ENCODE peak calls at places on chromosomes 12 and 14, in ten cellular contexts. W is IMR-90; A is CD4-positive, CD25-positive, alpha-beta regulatory T cell; M is cardiac muscle cell; S is stomach; Z is pancreas; L is body of pancreas; O is MM.1S; F is uterus; Y is fibroblast of lung. E is an unnamed sample.
A peak's percentile ranks its signal among the peaks of the same experiment; 100 is the strongest.

GRCh38 chr12:71447691-71448660 is 8.4 kb downstream of the LGR5 start:
- DNase-seq in O (no peak), Z (no peak), S (no peak), Y (peak; percentile 86), W (no peak), L (no peak), F (no peak), M (no peak), A (no peak), E (no peak)

GRCh38 chr14:103690332-103690731 is 24.9 kb downstream of the XRCC3 start:
- DNase-seq in S (no peak), W (no peak), L (no peak), F (no peak), A (no peak), Z (no peak), Y (no peak), O (no peak), M (no peak), E (no peak)

GRCh38 chr14:101402936-101403660 is 158.2 kb upstream of the DIO3 start:
- DNase-seq in S (no peak), F (no peak), Y (no peak), M (no peak), A (no peak), W (no peak), O (no peak), L (no peak), Z (no peak), E (no peak)

GRCh38 chr12:56723889-56724659 is 1.0 kb downstream of the NACA start:
- DNase-seq in W (peak; percentile 86), Z (peak; percentile 53), A (no peak), O (peak; percentile 45), F (peak; percentile 63), Y (peak; percentile 78), S (peak; percentile 34), L (peak; percentile 76), M (peak; percentile 24), E (peak; percentile 30)

GRCh38 chr14:61575126-61575525 is 120.2 kb upstream of the HIF1A start:
- DNase-seq in S (no peak), O (no peak), L (no peak), M (no peak), A (no peak), W (no peak), Y (no peak), F (no peak), Z (no peak), E (no peak)

GRCh38 chr14:97025722-97026121 is 228.5 kb downstream of the VRK1 start:
- DNase-seq in W (no peak), A (no peak), F (no peak), S (no peak), O (no peak), L (no peak), Z (no peak), Y (no peak), M (no peak), E (peak; percentile 42)

GRCh38 chr14:86722612-86723253 is 1192.8 kb downstream of the FLRT2 start:
- DNase-seq in Z (no peak), A (no peak), L (no peak), F (no peak), Y (no peak), W (no peak), M (no peak), O (no peak), S (no peak), E (no peak)

GRCh38 chr12:128726866-128727265 is 96.9 kb downstream of the SLC15A4 start:
- DNase-seq in M (no peak), Z (no peak), A (no peak), L (no peak), S (no peak), W (no peak), F (no peak), O (no peak), Y (no peak), E (no peak)

GRCh38 chr14:73269729-73270651 is 32.7 kb downstream of the PAPLN start:
- DNase-seq in M (peak; percentile 61), Y (peak; percentile 31), Z (peak; percentile 46), W (peak; percentile 18), A (no peak), O (no peak), L (peak; percentile 48), S (peak; percentile 64), F (peak; percentile 44), E (no peak)

GRCh38 chr12:80681287-80681686 is 26.1 kb upstream of the MYF6 start:
- DNase-seq in Y (no peak), O (peak; percentile 76), A (no peak), M (no peak), S (no peak), F (no peak), W (no peak), L (no peak), Z (no peak), E (no peak)

GRCh38 chr14:51328089-51328941 is 88.3 kb downstream of the TMX1 start:
- DNase-seq in F (peak; percentile 67), M (no peak), W (peak; percentile 82), Z (no peak), L (no peak), S (no peak), O (peak; percentile 56), A (no peak), Y (peak; percentile 83), E (no peak)

GRCh38 chr12:70609203-70609602 is 28.0 kb downstream of the PTPRB start:
- DNase-seq in Y (peak; percentile 21), W (no peak), A (no peak), Z (no peak), S (no peak), F (no peak), M (peak; percentile 7), O (no peak), L (no peak), E (no peak)

GRCh38 chr14:50061664-50062437 is 54.5 kb downstream of the VCPKMT start:
- DNase-seq in S (peak; percentile 61), F (peak; percentile 32), A (peak; percentile 82), W (peak; percentile 56), Y (peak; percentile 61), L (peak; percentile 65), M (peak; percentile 38), Z (peak; percentile 36), O (no peak), E (no peak)

GRCh38 chr12:45598761-45599160 is 130.7 kb upstream of the ARID2 start:
- DNase-seq in M (no peak), A (no peak), W (no peak), O (no peak), F (no peak), L (no peak), Z (no peak), S (no peak), Y (no peak), E (no peak)

DNA sequence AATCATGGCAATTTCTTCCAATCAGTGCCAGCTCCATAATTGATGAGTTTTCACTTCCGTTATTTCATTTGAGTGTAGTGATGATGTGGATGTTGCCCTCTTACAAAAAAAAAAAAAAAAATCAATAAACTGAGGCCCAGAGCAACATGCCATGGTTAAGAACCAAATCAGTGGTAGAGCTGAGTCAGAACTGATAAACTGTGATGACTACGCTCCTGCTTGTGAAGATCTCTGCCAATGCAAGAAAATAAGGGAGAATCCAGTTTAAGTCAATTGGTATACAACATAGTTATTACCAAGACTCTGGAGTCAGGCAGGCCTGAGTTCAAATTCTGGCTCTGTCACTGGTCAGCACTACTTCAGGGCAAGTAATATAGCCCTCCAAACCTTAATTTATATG is 102.6 kb downstream of the GPR135 start:
- DNase-seq in S (no peak), W (peak; percentile 79), Y (peak; percentile 78), L (no peak), F (no peak), O (no peak), M (no peak), A (no peak), Z (no peak), E (no peak)
- H3K4me1 ChIP-seq in S (peaks cover 41% of the 10 kb centered on the region), W (peaks cover 19% of the 10 kb centered on the region), Y (peaks cover 8% of the 10 kb centered on the region), L (no peaks in the 10 kb centered on the region), F (peaks cover 20% of the 10 kb centered on the region), O (peaks cover 7% of the 10 kb centered on the region), M (peaks cover 51% of the 10 kb centered on the region), A (no peaks in the 10 kb centered on the region), Z (no peaks in the 10 kb centered on the region), E (peaks cover 9% of the 10 kb centered on the region)

GRCh38 chr12:54173066-54173726 is 15.6 kb downstream of the SMUG1 start:
- DNase-seq in O (peak; percentile 47), L (peak; percentile 8), Y (peak; percentile 27), F (peak; percentile 53), W (no peak), Z (no peak), A (peak; percentile 9), S (peak; percentile 52), M (peak; percentile 61), E (peak; percentile 69)

GRCh38 chr12:54169036-54169435 is 19.7 kb downstream of the SMUG1 start:
- DNase-seq in M (no peak), Z (no peak), L (no peak), S (no peak), O (no peak), F (no peak), A (no peak), Y (no peak), W (no peak), E (no peak)

GRCh38 chr12:54173906-54174471 is 14.8 kb downstream of the SMUG1 start:
- DNase-seq in L (no peak), F (no peak), W (no peak), M (no peak), Y (no peak), O (no peak), Z (no peak), S (no peak), A (no peak), E (no peak)

GRCh38 chr12:54175130-54175963 is 13.4 kb downstream of the SMUG1 start:
- DNase-seq in M (no peak), Z (no peak), O (no peak), S (peak; percentile 37), W (no peak), F (no peak), A (no peak), Y (no peak), L (no peak), E (no peak)

GRCh38 chr12:54172102-54172630 is 16.6 kb downstream of the SMUG1 start:
- DNase-seq in L (no peak), O (no peak), W (no peak), M (no peak), S (no peak), Y (no peak), Z (no peak), F (no peak), A (no peak), E (no peak)
- H3K27me3 ChIP-seq in L (no peaks in the 10 kb centered on the region), O (peaks cover 7% of the 10 kb centered on the region), W (peaks cover 59% of the 10 kb centered on the region), M (peaks cover 86% of the 10 kb centered on the region), S (peaks cover 45% of the 10 kb centered on the region), Y (peaks cover 17% of the 10 kb centered on the region), Z (no peaks in the 10 kb centered on the region), F (peaks cover 11% of the 10 kb centered on the region), A (peaks cover 35% of the 10 kb centered on the region), E (peaks cover 19% of the 10 kb centered on the region)

GRCh38 chr12:47822386-47822785 is 2.7 kb upstream of the HDAC7 start:
- DNase-seq in O (no peak), M (no peak), S (no peak), A (no peak), L (no peak), Z (no peak), W (no peak), F (no peak), Y (no peak), E (no peak)
- H3K4me1 ChIP-seq in O (peaks cover 54% of the 10 kb centered on the region), M (peaks cover 38% of the 10 kb centered on the region), S (peaks cover 86% of the 10 kb centered on the region), A (peaks cover 69% of the 10 kb centered on the region), L (peaks cover 53% of the 10 kb centered on the region), Z (no peaks in the 10 kb centered on the region), W (peaks cover 29% of the 10 kb centered on the region), F (peaks cover 24% of the 10 kb centered on the region), Y (peaks cover 26% of the 10 kb centered on the region), E (peaks cover 12% of the 10 kb centered on the region)

DNA sequence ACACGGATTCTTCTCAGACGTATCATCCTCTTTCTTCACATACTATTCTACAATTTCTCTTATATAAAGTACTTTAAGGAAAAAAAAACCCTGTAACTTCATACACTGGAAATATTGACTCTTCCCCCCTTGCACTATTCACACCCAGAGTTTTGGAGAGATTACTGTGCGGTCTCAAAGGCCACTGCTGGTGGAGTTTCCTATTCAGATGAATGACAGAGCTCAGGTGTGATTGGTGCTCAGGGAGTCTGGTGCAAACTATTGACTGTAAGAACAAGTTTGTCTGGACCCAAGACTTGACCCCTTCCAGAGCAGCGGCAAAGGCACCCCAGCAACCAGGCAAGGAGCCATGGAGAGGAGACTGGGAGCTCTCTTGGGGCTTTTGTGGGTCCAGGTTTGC is 187.5 kb upstream of the OR4E1 start:
- DNase-seq in O (no peak), W (no peak), F (no peak), L (no peak), A (no peak), Y (no peak), M (no peak), Z (no peak), S (no peak), E (no peak)
- H3K27me3 ChIP-seq in O (no peaks in the 10 kb centered on the region), W (no peaks in the 10 kb centered on the region), F (no peaks in the 10 kb centered on the region), L (no peaks in the 10 kb centered on the region), A (peaks cover 5% of the 10 kb centered on the region), Y (no peaks in the 10 kb centered on the region), M (no peaks in the 10 kb centered on the region), Z (no peaks in the 10 kb centered on the region), S (peaks cover 12% of the 10 kb centered on the region), E (peaks cover 2% of the 10 kb centered on the region)

E was measured in HAP-1.